ENCODE peak calls at places on chromosomes 3 and 15, in eight cellular contexts. O is transverse colon; U is Calu3; T is HS-27A; W is pancreas; P is heart left ventricle; K is naive thymus-derived CD8-positive, alpha-beta T cell; F is neural progenitor cell. Q is an unnamed sample.

GRCh38 chr3:41193822-41194539 is 5.3 kb upstream of the CTNNB1 start:
- DNase-seq in O (no peak), U (no peak), T (no peak), W (no peak), P (no peak), K (no peak), F (no peak), Q (no peak)

GRCh38 chr3:170506556-170506955 is 79.3 kb downstream of the SLC7A14 start:
- DNase-seq in O (no peak), U (peak), T (no peak), W (no peak), P (no peak), K (no peak), F (no peak), Q (no peak)

GRCh38 chr3:113441051-113441770 is at the start of gene CFAP44:
- DNase-seq in O (peak), U (no peak), T (no peak), W (peak), P (peak), K (peak), F (peak), Q (peak)

GRCh38 chr3:58106640-58107039 is 98.4 kb downstream of the FLNB start:
- DNase-seq in O (no peak), U (no peak), T (no peak), W (no peak), P (no peak), K (no peak), F (no peak), Q (no peak)

GRCh38 chr3:112794622-112795172 is 52.0 kb downstream of the CD200R1L start:
- DNase-seq in O (no peak), U (no peak), T (no peak), W (no peak), P (no peak), K (no peak), F (no peak), Q (no peak)

GRCh38 chr3:52401551-52401950 is 43.4 kb downstream of the SEMA3G start:
- DNase-seq in O (no peak), U (no peak), T (no peak), W (no peak), P (no peak), K (no peak), F (no peak), Q (no peak)

GRCh38 chr3:42101048-42101447 is 9.9 kb downstream of the TRAK1 start:
- DNase-seq in O (no peak), U (no peak), T (no peak), W (no peak), P (peak), K (no peak), F (no peak), Q (no peak)

GRCh38 chr15:35750051-35750450 is 204.1 kb upstream of the DPH6 start:
- DNase-seq in O (no peak), U (no peak), T (no peak), W (no peak), P (no peak), K (no peak), F (no peak), Q (no peak)

GRCh38 chr3:44992555-44993470 is 16.8 kb downstream of the EXOSC7 start:
- DNase-seq in O (no peak), U (peak), T (no peak), W (no peak), P (no peak), K (no peak), F (peak), Q (no peak)

GRCh38 chr15:85394552-85395333 is 14.3 kb downstream of the AKAP13 start:
- DNase-seq in O (no peak), U (no peak), T (no peak), W (no peak), P (no peak), K (no peak), F (no peak), Q (no peak)

GRCh38 chr3:105967117-105967516 is 98.3 kb upstream of the CBLB start:
- DNase-seq in O (peak), U (no peak), T (no peak), W (no peak), P (no peak), K (no peak), F (no peak), Q (no peak)

GRCh38 chr3:187669675-187670504 is at the start of gene SST:
- DNase-seq in O (peak), U (peak), T (no peak), W (peak), P (peak), K (no peak), F (peak), Q (peak)

GRCh38 chr3:66504761-66505641 is 4.2 kb upstream of the LRIG1 start:
- DNase-seq in O (peak), U (no peak), T (no peak), W (peak), P (no peak), K (no peak), F (no peak), Q (no peak)

GRCh38 chr3:177525987-177526712 is 328.9 kb upstream of the TBL1XR1 start:
- DNase-seq in O (no peak), U (peak), T (peak), W (no peak), P (no peak), K (no peak), F (no peak), Q (no peak)

Q was measured in ovary.